ENCODE peak calls at places on chromosomes 4 and X, in eight cellular contexts. V, X, D, G, T, H, M and O are unnamed samples.

GRCh38 chrX:107448625-107449468 is 605 bp upstream of the FRMPD3 start:
- DNase-seq in D (peak), T (no peak), M (peak), V (no peak), X (no peak), H (no peak), G (no peak), O (peak)

GRCh38 chrX:153974726-153975286 is 2.3 kb downstream of the TMEM187 start:
- DNase-seq in X (no peak), G (no peak), D (no peak), T (no peak), V (no peak), H (no peak), M (no peak), O (no peak)

GRCh38 chr4:40143926-40144508 is 52.8 kb upstream of the RHOH start:
- DNase-seq in G (no peak), H (no peak), D (peak), M (no peak), T (no peak), X (no peak), V (no peak), O (no peak)

GRCh38 chr4:107863850-107864371 is 39.2 kb downstream of the SGMS2 start:
- DNase-seq in M (peak), H (no peak), G (peak), X (no peak), T (no peak), D (no peak), V (no peak), O (peak)

GRCh38 chrX:111207851-111208250 is 62.4 kb downstream of the CAPN6 start:
- DNase-seq in G (no peak), T (no peak), X (no peak), D (no peak), V (no peak), H (no peak), M (no peak), O (no peak)

GRCh38 chrX:119753001-119753400 is 5.4 kb upstream of the SOWAHD start:
- DNase-seq in M (no peak), T (no peak), V (no peak), G (no peak), H (peak), D (no peak), X (no peak), O (no peak)

GRCh38 chrX:72100824-72101351 is 30.8 kb downstream of the RTL5 start:
- DNase-seq in V (peak), T (peak), H (no peak), M (no peak), X (no peak), G (no peak), D (peak), O (no peak)

GRCh38 chr4:36351082-36351666 is 69.8 kb downstream of the DTHD1 start:
- DNase-seq in D (peak), X (peak), M (peak), H (peak), V (peak), T (peak), G (peak), O (peak)

GRCh38 chr4:153022233-153022632 is 86.1 kb downstream of the FHDC1 start:
- DNase-seq in H (no peak), V (no peak), X (no peak), D (no peak), T (no peak), G (no peak), M (no peak), O (no peak)

GRCh38 chrX:12011075-12011474 is 127.2 kb upstream of the FRMPD4 start:
- DNase-seq in X (no peak), T (no peak), M (no peak), D (no peak), V (no peak), H (no peak), G (no peak), O (no peak)

DNA sequence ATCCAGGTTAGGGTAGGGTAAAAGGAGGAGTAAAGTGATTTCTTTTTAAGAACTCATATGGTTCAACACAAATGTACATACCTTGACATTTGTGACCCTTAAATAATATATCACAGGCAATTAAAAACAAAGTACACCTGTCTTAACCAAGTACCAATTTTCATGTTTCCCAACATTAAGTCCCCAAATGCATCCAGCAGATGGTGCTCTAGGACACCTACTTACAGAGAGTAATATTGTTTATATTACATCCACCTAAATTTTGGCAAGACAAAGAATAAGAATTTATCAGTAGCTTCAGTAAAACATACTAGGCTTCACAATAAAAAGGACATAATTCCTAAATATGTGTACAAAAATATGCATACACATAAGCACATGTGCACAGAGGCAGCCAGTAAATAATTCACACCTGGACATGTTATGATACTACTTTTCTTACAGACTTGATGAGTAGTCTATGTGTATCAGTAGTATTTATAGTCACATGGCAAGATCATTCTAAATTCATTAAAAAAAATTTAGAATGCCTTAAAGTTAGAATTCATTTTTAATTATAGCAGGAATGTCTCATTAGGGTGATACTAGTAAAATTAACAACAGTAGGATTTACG is 219.7 kb downstream of the DCLK2 start:
- DNase-seq in X (no peak), V (peak), H (peak), M (peak), T (no peak), D (peak), G (peak), O (peak)
- TF ChIP-seq CTCF in X (peak), V (peak), H (no peak), M (peak), T (peak), D (peak), G (peak), O (no peak)

GRCh38 chrX:68179355-68179754 is 253.9 kb downstream of the OPHN1 start:
- DNase-seq in H (no peak), D (no peak), T (no peak), V (no peak), X (no peak), M (no peak), G (peak), O (no peak)

GRCh38 chrX:68186552-68187262 is 246.6 kb downstream of the OPHN1 start:
- DNase-seq in G (peak), V (no peak), H (no peak), D (no peak), T (no peak), M (no peak), X (no peak), O (no peak)

GRCh38 chrX:68180501-68181061 is 252.7 kb downstream of the OPHN1 start:
- DNase-seq in D (no peak), G (peak), X (no peak), H (no peak), V (no peak), M (no peak), T (no peak), O (no peak)

GRCh38 chrX:68185161-68185560 is 248.1 kb downstream of the OPHN1 start:
- DNase-seq in D (no peak), V (no peak), G (no peak), X (no peak), H (no peak), M (no peak), T (no peak), O (no peak)

GRCh38 chrX:68183612-68184214 is 249.6 kb downstream of the OPHN1 start:
- DNase-seq in X (no peak), T (no peak), D (peak), H (no peak), G (peak), V (no peak), M (peak), O (peak)
- TF ChIP-seq CTCF in X (peak), T (peak), D (peak), H (no peak), G (peak), V (no peak), M (peak), O (peak)

GRCh38 chr4:59369228-59369627 is 1830.9 kb upstream of the ADGRL3 start:
- DNase-seq in V (no peak), M (no peak), G (no peak), T (no peak), X (no peak), D (no peak), H (no peak), O (no peak)

DNA sequence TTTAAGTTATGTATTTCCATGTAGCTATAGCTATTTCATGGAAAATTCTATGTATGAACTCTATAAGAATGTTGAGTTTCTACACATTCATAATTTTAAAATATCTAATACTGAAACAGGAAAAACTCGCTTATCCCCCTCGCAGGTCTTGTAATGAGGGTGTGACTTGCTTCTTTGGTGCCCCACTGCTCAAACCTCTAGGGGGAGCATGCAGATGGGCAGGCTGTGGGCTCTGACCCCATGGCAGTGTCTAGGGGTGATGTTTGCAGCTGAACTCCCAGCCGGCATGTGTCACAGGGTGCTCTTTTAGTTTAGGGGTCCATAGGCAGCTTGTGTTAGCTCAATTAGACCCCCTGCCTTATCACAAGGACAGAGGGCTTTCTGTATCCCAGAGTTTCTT is 1825.7 kb upstream of the ADGRL3 start:
- DNase-seq in M (no peak), T (no peak), D (no peak), V (no peak), X (no peak), G (no peak), H (no peak), O (no peak)
- TF ChIP-seq CTCF in M (no peak), T (peak), D (peak), V (no peak), X (no peak), G (no peak), H (no peak), O (no peak)

GRCh38 chr4:89913623-89914022 is 19.0 kb downstream of the MMRN1 start:
- DNase-seq in D (no peak), M (no peak), G (no peak), X (no peak), H (no peak), T (no peak), V (no peak), O (no peak)

GRCh38 chr4:89915151-89915550 is 20.5 kb downstream of the MMRN1 start:
- DNase-seq in M (no peak), V (no peak), T (no peak), X (no peak), G (no peak), H (no peak), D (no peak), O (no peak)

GRCh38 chr4:89915937-89916336 is 21.3 kb downstream of the MMRN1 start:
- DNase-seq in H (no peak), X (no peak), V (no peak), T (no peak), M (no peak), G (no peak), D (no peak), O (peak)

DNA sequence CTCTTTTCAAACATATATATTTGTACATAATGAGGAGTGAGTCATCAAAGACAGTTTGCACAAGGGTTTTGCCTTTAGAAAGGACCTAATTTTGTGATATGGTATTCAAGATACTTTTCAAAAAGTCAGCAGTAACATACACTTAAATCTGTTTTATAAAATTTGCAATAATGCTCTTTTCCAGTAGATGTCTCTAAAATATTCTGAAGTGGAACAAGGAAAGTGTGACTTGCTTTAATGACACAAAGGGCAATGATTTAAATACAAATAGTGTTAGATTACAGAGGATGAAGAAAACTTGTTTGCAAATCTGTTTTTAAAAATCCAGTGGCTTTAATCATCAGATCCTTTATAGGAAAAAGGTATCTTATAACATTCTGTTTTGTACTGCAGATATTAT is 20.0 kb downstream of the MMRN1 start:
- DNase-seq in V (no peak), T (no peak), G (no peak), M (no peak), D (no peak), H (no peak), X (no peak), O (no peak)
- TF ChIP-seq CTCF in V (no peak), T (peak), G (no peak), M (peak), D (no peak), H (no peak), X (no peak), O (no peak)

GRCh38 chrX:150365953-150366911 is 3.1 kb downstream of the MAMLD1 start:
- DNase-seq in H (peak), D (no peak), M (peak), G (peak), X (no peak), T (no peak), V (no peak), O (peak)
- TF ChIP-seq CTCF in H (no peak), D (no peak), M (peak), G (no peak), X (no peak), T (no peak), V (no peak), O (no peak)

DNA sequence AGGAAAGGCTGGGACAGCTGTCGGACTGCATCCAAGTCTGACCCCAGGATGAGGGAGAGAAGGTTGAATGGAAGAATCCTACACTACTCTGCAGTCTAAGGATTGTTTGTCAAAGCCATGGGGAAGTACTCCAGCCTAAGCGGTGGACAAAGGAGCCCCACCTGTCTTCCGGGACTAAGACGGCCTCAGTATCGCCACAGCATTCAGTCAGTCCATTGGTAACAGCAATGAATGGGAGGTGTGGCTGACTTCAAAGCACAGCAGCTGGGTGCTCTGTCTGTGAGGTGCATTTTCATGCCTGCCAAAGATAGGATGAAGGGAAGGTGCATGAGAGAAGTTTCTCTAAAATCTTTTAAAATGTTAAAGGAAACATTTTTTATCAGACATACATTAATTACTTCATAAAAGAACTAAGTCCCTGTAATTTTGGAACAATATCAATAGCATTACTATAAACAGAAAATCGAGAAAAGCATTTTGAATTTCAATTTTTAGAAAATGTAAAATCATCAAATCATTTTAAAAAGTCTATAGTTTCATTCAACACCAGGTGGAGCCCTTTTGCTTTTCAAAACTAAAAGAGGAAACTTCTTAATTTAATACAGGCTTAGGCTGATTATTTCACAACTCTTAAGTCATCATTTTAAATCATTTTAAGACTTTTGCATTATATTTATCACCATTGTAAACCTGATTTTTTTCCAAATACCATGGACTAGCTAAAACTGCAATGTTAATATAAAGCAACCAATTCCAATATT is 27.6 kb upstream of the INTU start:
- DNase-seq in T (peak), X (no peak), M (peak), H (no peak), D (peak), G (peak), V (no peak), O (no peak)
- TF ChIP-seq CTCF in T (peak), X (peak), M (peak), H (peak), D (peak), G (peak), V (no peak), O (no peak)